ENCODE peak calls at places on chromosomes 12 and 14, in four cellular contexts. N is CD8-positive, alpha-beta T cell; S is CD8-positive, alpha-beta memory T cell; C is neural progenitor cell. D is an unnamed sample. For H3K36me3 and H3K4me1, the result is how much of the 10 kb centered on the place peaks cover.

GRCh38 chr12:67853204-67853603 is 136.0 kb upstream of the IFNG-AS1 start:
- DNase-seq in N (no peak), S (no peak), C (no peak), D (no peak)

GRCh38 chr14:55426881-55427280 is 13.5 kb downstream of the TBPL2 start:
- DNase-seq in S (no peak), C (no peak), N (no peak), D (no peak)

GRCh38 chr14:48628870-48629269 is 953.5 kb upstream of the MDGA2 start:
- DNase-seq in S (no peak), C (no peak), N (no peak), D (no peak)

GRCh38 chr12:76183459-76184186 is 99.1 kb upstream of the NAP1L1 start:
- DNase-seq in N (no peak), S (no peak), C (no peak), D (no peak)

GRCh38 chr14:88289214-88289613 is 33.9 kb downstream of the KCNK10 start:
- DNase-seq in N (no peak), S (no peak), C (no peak), D (no peak)

GRCh38 chr12:100401660-100402059 is 44.8 kb downstream of the SLC17A8 start:
- DNase-seq in S (no peak), N (no peak), C (no peak), D (no peak)

GRCh38 chr12:121837680-121838079 is 21.0 kb downstream of the HPD start:
- DNase-seq in C (no peak), S (no peak), N (no peak), D (no peak)

GRCh38 chr12:78018939-78019338 is 188.2 kb downstream of the NAV3 start:
- DNase-seq in N (no peak), S (no peak), C (no peak), D (no peak)

GRCh38 chr14:100429537-100429936 is 106.4 kb downstream of the SLC25A47 start:
- DNase-seq in N (no peak), C (no peak), S (no peak), D (no peak)

GRCh38 chr14:91509083-91509877 is 830 bp downstream of the PPP4R3A start:
- DNase-seq in N (peak), S (peak), C (peak), D (peak)

GRCh38 chr12:106119301-106119700 is 19.5 kb downstream of the NUAK1 start:
- DNase-seq in S (no peak), C (no peak), N (no peak), D (no peak)

GRCh38 chr12:85155791-85156190 is 119.6 kb downstream of the LRRIQ1 start:
- DNase-seq in S (no peak), C (peak), N (no peak), D (no peak)

GRCh38 chr12:44526655-44527199 is 349.4 kb downstream of the NELL2 start:
- DNase-seq in N (no peak), C (no peak), S (no peak), D (no peak)

GRCh38 chr14:100725587-100726387 is 905 bp upstream of the DLK1 start:
- DNase-seq in C (no peak), N (no peak), S (no peak), D (no peak)

GRCh38 chr12:49017764-49018281 is 753 bp downstream of the PRKAG1 start:
- DNase-seq in N (no peak), C (no peak), S (peak), D (no peak)

GRCh38 chr12:122403831-122404230 is 18.6 kb downstream of the CLIP1 start:
- DNase-seq in N (no peak), S (no peak), C (no peak), D (no peak)

GRCh38 chr14:77660754-77661153 is 44.3 kb upstream of the SPTLC2 start:
- DNase-seq in N (no peak), C (peak), S (no peak), D (no peak)

GRCh38 chr12:104182144-104182543 is 33.4 kb upstream of the TXNRD1 start:
- DNase-seq in C (no peak), S (no peak), N (no peak), D (no peak)

GRCh38 chr14:24270537-24271133 is 762 bp downstream of the RABGGTA start:
- DNase-seq in S (no peak), C (no peak), N (no peak), D (no peak)

GRCh38 chr14:100727565-100728240 is 1.0 kb downstream of the DLK1 start:
- DNase-seq in C (no peak), N (no peak), S (no peak), D (no peak)

GRCh38 chr14:68210729-68211299 is 391.2 kb downstream of the RAD51B start:
- DNase-seq in N (peak), S (peak), C (no peak), D (peak)

GRCh38 chr14:24310666-24311604 is at the start of gene LTB4R:
- DNase-seq in C (no peak), N (peak), S (peak), D (peak)

GRCh38 chr12:74227846-74228545 is 309.6 kb upstream of the ATXN7L3B start:
- DNase-seq in N (no peak), C (no peak), S (no peak), D (no peak)

GRCh38 chr14:91390165-91390778 is 27.3 kb downstream of the CCDC88C start:
- DNase-seq in C (no peak), S (no peak), N (no peak), D (no peak)

GRCh38 chr14:90755661-90756304 is 60.4 kb downstream of the TTC7B start:
- DNase-seq in N (no peak), S (no peak), C (no peak), D (no peak)

GRCh38 chr14:55705651-55706340 is 125.8 kb downstream of the KTN1 start:
- DNase-seq in N (no peak), S (no peak), C (no peak), D (no peak)

GRCh38 chr12:128019996-128020544 is 246.9 kb upstream of the TMEM132C start:
- DNase-seq in C (no peak), S (no peak), N (no peak), D (no peak)

GRCh38 chr12:2672863-2673262 is 121.9 kb upstream of the FKBP4 start:
- DNase-seq in N (no peak), C (no peak), S (no peak), D (no peak)
- H3K36me3 ChIP-seq in N (under half), C (under half), S (under half), D (under half)

DNA sequence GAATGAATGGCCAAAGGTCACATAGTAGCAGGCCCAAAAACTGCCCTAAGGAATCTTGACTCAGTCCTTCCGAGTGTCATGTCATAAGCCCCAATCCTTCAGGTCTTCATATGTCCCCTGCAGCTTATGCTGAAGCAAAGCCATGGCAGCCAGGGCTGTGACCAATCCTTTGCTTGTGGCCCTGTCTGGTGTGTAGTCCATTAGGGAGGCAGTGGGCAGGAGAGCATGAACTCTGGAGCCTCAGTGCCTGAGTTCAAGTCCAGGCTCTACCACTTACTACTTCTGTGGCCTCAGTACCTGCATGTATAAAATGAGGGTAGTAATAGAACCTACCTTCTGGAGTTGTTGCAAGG is 20.3 kb downstream of the PLEKHG3 start:
- DNase-seq in S (no peak), C (no peak), N (no peak), D (no peak)
- H3K4me1 ChIP-seq in S (half or more), C (half or more), N (under half), D (half or more)

GRCh38 chr12:6849976-6850560 is 1.0 kb downstream of the CDCA3 start:
- DNase-seq in C (no peak), S (no peak), N (no peak), D (no peak)
- H3K36me3 ChIP-seq in C (under half), S (under half), N (under half), D (under half)

GRCh38 chr12:90829044-90829443 is 125.9 kb downstream of the CCER1 start:
- DNase-seq in S (no peak), C (no peak), N (no peak), D (no peak)

GRCh38 chr12:90831712-90832111 is 123.3 kb downstream of the CCER1 start:
- DNase-seq in C (no peak), S (no peak), N (no peak), D (no peak)

GRCh38 chr12:90826031-90826430 is 128.9 kb downstream of the CCER1 start:
- DNase-seq in S (no peak), N (no peak), C (no peak), D (no peak)

GRCh38 chr12:90827567-90827966 is 127.4 kb downstream of the CCER1 start:
- DNase-seq in N (no peak), S (no peak), C (no peak), D (no peak)

GRCh38 chr12:90828621-90829020 is 126.4 kb downstream of the CCER1 start:
- DNase-seq in C (no peak), S (no peak), N (no peak), D (no peak)
- H3K4me1 ChIP-seq in C (under half), S (under half), N (under half), D (under half)

DNA sequence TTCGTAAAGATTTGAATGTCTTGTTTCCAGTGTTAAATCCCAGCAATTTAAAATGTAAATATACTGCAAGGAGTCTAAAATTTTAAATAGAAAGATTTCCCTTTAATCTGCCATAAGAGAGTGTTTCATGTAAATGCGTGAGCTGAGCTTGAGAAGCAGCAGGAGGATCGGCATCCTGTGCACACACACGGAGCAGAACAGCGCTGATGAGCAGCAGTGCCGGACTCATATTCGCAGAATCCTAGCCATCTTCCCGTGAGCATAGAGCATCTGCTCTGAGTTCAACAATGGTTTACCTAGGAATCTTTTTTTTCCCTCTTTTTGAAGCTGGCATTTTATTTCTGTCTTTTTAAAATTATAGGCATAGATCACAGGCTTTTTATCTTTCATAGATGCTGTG is 29.8 kb upstream of the AMN start:
- DNase-seq in N (no peak), C (no peak), S (no peak), D (no peak)
- H3K36me3 ChIP-seq in N (under half), C (under half), S (under half), D (half or more)

GRCh38 chr12:124777399-124778372 is 86.0 kb downstream of the SCARB1 start:
- DNase-seq in S (no peak), C (no peak), N (no peak), D (no peak)
- H3K4me1 ChIP-seq in S (under half), C (under half), N (under half), D (under half)

GRCh38 chr14:74290415-74290814 is 12.3 kb downstream of the ABCD4 start:
- DNase-seq in N (no peak), S (no peak), C (peak), D (no peak)
- H3K36me3 ChIP-seq in N (under half), S (under half), C (under half), D (half or more)

GRCh38 chr14:104986487-104987164 is 1.0 kb downstream of the CLBA1 start:
- DNase-seq in C (no peak), N (no peak), S (no peak), D (no peak)
- H3K4me1 ChIP-seq in C (under half), N (under half), S (under half), D (under half)

DNA sequence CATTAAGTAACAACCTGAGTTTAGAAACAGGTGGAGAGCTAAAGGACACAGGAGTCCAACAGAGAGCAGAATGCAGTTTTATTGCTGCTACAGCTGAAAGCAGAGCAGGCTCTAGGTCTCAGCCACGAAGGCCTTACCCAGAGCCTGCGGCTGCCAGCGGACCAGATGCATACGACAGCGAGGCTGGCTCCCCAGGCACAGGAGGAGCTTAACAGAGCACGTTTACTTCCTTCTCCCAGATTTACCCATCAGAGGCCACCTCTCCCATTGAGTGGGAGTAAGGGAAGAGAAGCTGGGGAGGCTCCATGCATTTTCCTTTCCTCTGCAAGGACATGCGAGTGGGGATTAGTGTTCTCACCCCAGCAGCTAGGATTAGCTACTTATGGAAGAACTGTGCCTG is 22.6 kb downstream of the DYNC1H1 start:
- DNase-seq in C (no peak), S (no peak), N (no peak), D (no peak)
- H3K36me3 ChIP-seq in C (under half), S (half or more), N (half or more), D (half or more)

DNA sequence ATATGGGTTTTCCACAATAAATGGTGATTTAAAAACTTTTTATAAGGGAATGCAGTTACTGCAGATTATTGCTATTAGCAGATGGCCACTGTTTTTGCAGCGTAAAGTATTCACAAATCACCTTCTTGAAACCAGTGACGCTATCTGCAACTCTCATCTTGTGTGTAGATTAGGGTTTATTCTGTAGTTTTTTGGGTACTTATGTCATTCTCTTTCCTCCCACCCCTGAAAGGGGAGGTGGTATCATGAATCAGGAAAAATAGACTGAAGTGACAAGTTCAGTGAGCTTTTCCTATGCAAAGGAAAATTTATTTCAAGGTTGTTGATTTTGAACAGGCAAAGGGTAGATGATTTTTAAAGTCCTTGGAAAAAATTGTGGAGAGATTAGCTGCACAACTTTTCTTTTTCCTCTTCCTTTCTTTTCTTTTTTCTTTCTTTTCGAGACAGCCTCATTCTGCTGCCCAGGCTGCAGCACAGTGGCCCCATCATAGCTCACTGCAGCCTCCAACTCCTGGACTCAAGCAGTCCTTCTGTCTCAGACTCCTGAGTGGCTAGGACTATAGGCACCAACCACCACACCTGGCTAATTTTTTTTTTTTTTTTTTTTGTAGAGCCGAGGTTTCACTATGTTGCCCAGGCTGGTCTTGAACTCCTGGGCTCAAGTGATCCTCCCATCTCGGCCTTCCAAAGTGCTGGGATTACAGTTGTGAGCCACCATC is 1.6 kb downstream of the FRS2 start:
- DNase-seq in C (no peak), N (no peak), S (no peak), D (no peak)
- H3K4me1 ChIP-seq in C (half or more), N (under half), S (under half), D (under half)

D was measured in effector memory CD4-positive, alpha-beta T cell.